ENCODE peak calls at places on chromosomes 13 and 19, in six cellular contexts. I, Q, N, E, S and Y are unnamed samples.

GRCh38 chr13:27857271-27857670 is 62.5 kb upstream of the PDX1 start:
- DNase-seq in E (no peak), N (no peak), S (no peak), Q (no peak), I (no peak), Y (no peak)

GRCh38 chr13:100630564-100630963 is 42.0 kb upstream of the GGACT start:
- DNase-seq in Q (no peak), N (peak), E (no peak), I (no peak), S (no peak), Y (no peak)

GRCh38 chr13:109500146-109500773 is 286.1 kb downstream of the IRS2 start:
- DNase-seq in Q (no peak), S (no peak), I (no peak), E (no peak), N (peak), Y (no peak)

GRCh38 chr19:29596885-29597525 is 9.1 kb upstream of the POP4 start:
- DNase-seq in N (peak), Q (no peak), S (no peak), E (no peak), I (peak), Y (peak)

GRCh38 chr19:10104665-10105221 is 1.4 kb upstream of the PPAN start:
- DNase-seq in S (peak), E (no peak), I (no peak), Q (peak), N (no peak), Y (no peak)

GRCh38 chr19:21610787-21611186 is 105.4 kb downstream of the ZNF429 start:
- DNase-seq in S (no peak), E (no peak), N (no peak), I (no peak), Q (no peak), Y (no peak)

GRCh38 chr13:111167290-111167689 is 52.2 kb downstream of the ARHGEF7 start:
- DNase-seq in E (no peak), N (no peak), I (no peak), S (no peak), Q (no peak), Y (no peak)

GRCh38 chr13:32316476-32316875 is 1.2 kb downstream of the BRCA2 start:
- DNase-seq in N (no peak), E (no peak), Q (no peak), S (no peak), I (no peak), Y (no peak)

GRCh38 chr13:26010487-26011207 is 41.2 kb downstream of the SHISA2 start:
- DNase-seq in E (no peak), N (no peak), I (no peak), S (no peak), Q (no peak), Y (no peak)

GRCh38 chr13:23678768-23679167 is 108.6 kb downstream of the TNFRSF19 start:
- DNase-seq in N (no peak), Q (no peak), I (peak), E (no peak), S (no peak), Y (no peak)

GRCh38 chr13:49466240-49466914 is 22.3 kb downstream of the SETDB2 start:
- DNase-seq in E (no peak), S (no peak), I (no peak), Q (no peak), N (no peak), Y (no peak)

GRCh38 chr19:49589391-49589790 is 1.6 kb upstream of the PRR12 start:
- DNase-seq in Q (no peak), I (no peak), S (no peak), N (no peak), E (no peak), Y (no peak)

GRCh38 chr19:55525289-55526101 is 11.4 kb downstream of the SBK2 start:
- DNase-seq in S (no peak), Q (no peak), E (no peak), I (no peak), N (peak), Y (no peak)

GRCh38 chr19:5093953-5094718 is 125.2 kb downstream of the KDM4B start:
- DNase-seq in S (no peak), E (no peak), Q (no peak), N (no peak), I (no peak), Y (no peak)

GRCh38 chr13:40503966-40504591 is 162.4 kb downstream of the FOXO1 start:
- DNase-seq in E (peak), I (peak), N (no peak), S (no peak), Q (no peak), Y (no peak)

GRCh38 chr19:52343548-52343947 is 7.5 kb downstream of the ZNF610 start:
- DNase-seq in Q (peak), I (peak), N (peak), E (peak), S (no peak), Y (no peak)